ENCODE peak calls at places on chromosome 4, in five cellular contexts. H is omental fat pad; T is effector memory CD8-positive, alpha-beta T cell; I is stimulated activated CD4-positive, alpha-beta T cell treated with anti-CD3 and anti-CD28 coated beads, Interleukin-1b, Interleukin-23, amount 100 ng/mL, for 1 hour; X is midbrain. M is an unnamed sample.

GRCh38 chr4:26787461-26788340 is 72.9 kb upstream of the STIM2 start:
- DNase-seq in H (no peak), T (peak; percentile 9), I (peak; percentile 4), X (no peak), M (peak; percentile 43)

GRCh38 chr4:24394041-24394440 is 190.3 kb downstream of the DHX15 start:
- DNase-seq in H (no peak), T (no peak), I (no peak), X (no peak), M (no peak)

GRCh38 chr4:11197942-11198341 is 230.8 kb downstream of the HS3ST1 start:
- DNase-seq in H (no peak), T (no peak), I (no peak), X (no peak), M (no peak)

GRCh38 chr4:14726441-14727405 is 275.6 kb upstream of the CPEB2 start:
- DNase-seq in H (no peak), T (no peak), I (no peak), X (no peak), M (no peak)

GRCh38 chr4:88661724-88662123 is 35.9 kb downstream of the NAP1L5 start:
- DNase-seq in H (no peak), T (no peak), I (no peak), X (no peak), M (no peak)

GRCh38 chr4:137961051-137961438 is 281.1 kb downstream of the SLC7A11 start:
- DNase-seq in H (peak; percentile 27), T (no peak), I (no peak), X (no peak), M (no peak)

GRCh38 chr4:168587326-168588125 is 90.7 kb downstream of the PALLD start:
- DNase-seq in H (no peak), T (no peak), I (no peak), X (no peak), M (no peak)

GRCh38 chr4:150130953-150131352 is 52.7 kb downstream of the DCLK2 start:
- DNase-seq in H (no peak), T (no peak), I (no peak), X (no peak), M (no peak)

GRCh38 chr4:8379281-8379680 is 61.2 kb downstream of the ACOX3 start:
- DNase-seq in H (no peak), T (no peak), I (no peak), X (no peak), M (no peak)

GRCh38 chr4:186150926-186151325 is 40.4 kb upstream of the CYP4V2 start:
- DNase-seq in H (no peak), T (no peak), I (no peak), X (no peak), M (no peak)

GRCh38 chr4:113368056-113368455 is 318.6 kb downstream of the ANK2 start:
- DNase-seq in H (no peak), T (no peak), I (no peak), X (no peak), M (no peak)

GRCh38 chr4:157217708-157218107 is 2.8 kb upstream of the GRIA2 start:
- DNase-seq in H (no peak), T (no peak), I (no peak), X (peak; percentile 51), M (no peak)

GRCh38 chr4:8185930-8186329 is 13.2 kb upstream of the SH3TC1 start:
- DNase-seq in H (no peak), T (no peak), I (no peak), X (no peak), M (no peak)

GRCh38 chr4:85952982-85953650 is 406.7 kb downstream of the MAPK10 start:
- DNase-seq in H (no peak), T (no peak), I (no peak), X (no peak), M (no peak)

GRCh38 chr4:109169160-109169559 is 133.3 kb downstream of the COL25A1 start:
- DNase-seq in H (no peak), T (no peak), I (no peak), X (no peak), M (no peak)

GRCh38 chr4:962231-963208 is 10.8 kb downstream of the DGKQ start:
- DNase-seq in H (no peak), T (no peak), I (no peak), X (no peak), M (no peak)

GRCh38 chr4:181662383-181662782 is 580.8 kb upstream of the TENM3 start:
- DNase-seq in H (no peak), T (no peak), I (no peak), X (peak; percentile 13), M (no peak)

GRCh38 chr4:8274772-8275241 is 5.3 kb downstream of the HTRA3 start:
- DNase-seq in H (no peak), T (no peak), I (no peak), X (peak; percentile 80), M (no peak)

M was measured in K562.